ENCODE peak calls at places on chromosomes 16 and 17, in seven cellular contexts. W is Calu3; M is GM23338; L is AG10803; D is uterus; N is CD4-positive, alpha-beta T cell; A is A549. B is an unnamed sample.

GRCh38 chr17:45341389-45342158 is 24.8 kb upstream of the MAP3K14 start:
- DNase-seq in N (no peak), A (peak; percentile 96), L (peak; percentile 88), W (peak; percentile 66), M (peak; percentile 94), D (peak; percentile 47), B (peak; percentile 28)

GRCh38 chr17:43018008-43018853 is 4.0 kb downstream of the VAT1 start:
- DNase-seq in M (peak; percentile 53), A (no peak), W (no peak), N (no peak), L (no peak), D (no peak), B (peak; percentile 61)

GRCh38 chr17:77905266-77905665 is 53.2 kb upstream of the TNRC6C start:
- DNase-seq in D (no peak), N (no peak), L (no peak), A (no peak), W (no peak), M (no peak), B (no peak)

GRCh38 chr17:44220211-44221071 is 966 bp upstream of the UBTF start:
- DNase-seq in N (no peak), M (peak; percentile 61), L (peak; percentile 55), A (no peak), W (peak; percentile 67), D (no peak), B (peak; percentile 35)

GRCh38 chr17:41555105-41555887 is 16.6 kb downstream of the KRT9 start:
- DNase-seq in L (peak; percentile 11), A (no peak), N (no peak), M (no peak), D (no peak), W (peak; percentile 52), B (no peak)

GRCh38 chr16:71635632-71636031 is 9.6 kb downstream of the MARVELD3 start:
- DNase-seq in M (no peak), D (no peak), N (no peak), A (no peak), L (no peak), W (no peak), B (no peak)

GRCh38 chr16:21646721-21647561 is 5.5 kb downstream of the IGSF6 start:
- DNase-seq in D (no peak), A (no peak), M (no peak), W (no peak), N (peak; percentile 59), L (no peak), B (no peak)

GRCh38 chr17:50478391-50479361 is at the start of gene RSAD1:
- DNase-seq in W (peak; percentile 96), A (peak; percentile 85), N (peak; percentile 75), L (peak; percentile 90), D (peak; percentile 85), M (peak; percentile 92), B (peak; percentile 91)

GRCh38 chr17:61467416-61468262 is 15.4 kb downstream of the TBX4 start:
- DNase-seq in A (no peak), M (peak; percentile 79), D (peak; percentile 14), W (peak; percentile 20), N (no peak), L (peak; percentile 40), B (peak; percentile 75)

GRCh38 chr17:46795379-46795952 is 23.0 kb downstream of the WNT3 start:
- DNase-seq in N (no peak), M (no peak), D (no peak), W (peak; percentile 62), A (peak; percentile 94), L (no peak), B (no peak)

GRCh38 chr16:29775742-29776408 is 2.2 kb upstream of the ZG16 start:
- DNase-seq in W (peak; percentile 49), N (no peak), A (no peak), D (no peak), M (no peak), L (no peak), B (peak; percentile 21)

GRCh38 chr17:68011199-68011665 is 15.0 kb upstream of the C17orf58 start:
- DNase-seq in L (no peak), M (peak; percentile 87), D (peak; percentile 36), W (peak; percentile 43), A (peak; percentile 66), N (peak; percentile 39), B (peak; percentile 81)

GRCh38 chr17:28612936-28613872 is 781 bp downstream of the RSKR start:
- DNase-seq in A (peak; percentile 56), N (peak; percentile 26), D (peak; percentile 26), L (peak; percentile 24), W (peak; percentile 46), M (peak; percentile 82), B (peak; percentile 60)

DNA sequence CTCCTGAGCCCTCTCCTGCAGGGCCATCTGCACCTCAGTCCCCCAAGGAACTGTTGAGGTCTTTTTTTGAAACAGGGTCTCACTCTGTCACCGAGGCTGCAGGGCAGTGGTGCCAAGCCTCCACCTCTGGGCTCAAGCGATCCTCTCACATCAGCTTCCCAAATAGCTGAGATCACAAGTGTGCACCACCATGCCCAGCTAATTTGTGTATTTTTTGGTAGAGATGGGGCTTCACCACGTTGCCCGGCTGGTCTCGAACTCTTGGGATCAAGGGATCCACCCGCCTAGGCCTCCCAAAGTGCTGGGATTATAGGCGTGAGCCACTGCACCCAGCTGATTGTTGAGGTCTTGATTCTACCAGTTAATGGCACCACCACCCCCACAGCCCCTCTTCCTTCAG is 27.9 kb upstream of the ENDOV start:
- DNase-seq in L (no peak), A (no peak), M (no peak), N (no peak), D (no peak), W (no peak), B (no peak)
- TF ChIP-seq CTCF in L (no peak), A (no peak), M (no peak), N (no peak), D (no peak), W (no peak), B (no peak)

DNA sequence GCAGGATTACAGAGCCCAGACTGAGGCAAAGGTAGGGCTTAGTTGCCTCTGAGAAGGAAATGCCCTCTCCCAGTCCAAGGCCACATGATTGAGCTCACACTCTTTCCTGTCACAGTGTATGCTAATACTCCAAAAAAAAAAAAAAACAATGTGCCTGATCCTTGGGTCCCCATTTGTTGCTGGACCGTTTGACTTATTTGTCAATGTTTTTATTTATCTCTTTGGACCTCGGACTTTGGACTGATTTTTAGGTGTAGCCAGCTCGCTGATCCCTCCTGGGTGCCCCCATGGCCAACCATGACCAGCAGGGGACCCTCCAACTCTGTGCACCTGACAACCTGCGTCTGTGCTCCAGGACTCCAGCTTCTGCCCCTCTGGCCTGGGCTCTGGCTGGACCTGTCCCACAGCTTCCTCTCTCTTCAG is 622 bp upstream of the CCL16 start:
- DNase-seq in L (no peak), N (no peak), A (no peak), M (peak; percentile 54), D (no peak), W (peak; percentile 46), B (no peak)
- TF ChIP-seq CTCF in L (no peak), N (no peak), A (no peak), M (peak; percentile 73), D (no peak), W (no peak), B (no peak)

GRCh38 chr17:16463341-16464000 is 28.5 kb downstream of the LRRC75A start:
- DNase-seq in M (peak; percentile 66), D (no peak), N (no peak), W (peak; percentile 50), A (no peak), L (peak; percentile 81), B (peak; percentile 74)
- TF ChIP-seq CTCF in M (peak; percentile 30), D (no peak), N (no peak), W (peak; percentile 32), A (no peak), L (peak; percentile 50), B (peak; percentile 24)

DNA sequence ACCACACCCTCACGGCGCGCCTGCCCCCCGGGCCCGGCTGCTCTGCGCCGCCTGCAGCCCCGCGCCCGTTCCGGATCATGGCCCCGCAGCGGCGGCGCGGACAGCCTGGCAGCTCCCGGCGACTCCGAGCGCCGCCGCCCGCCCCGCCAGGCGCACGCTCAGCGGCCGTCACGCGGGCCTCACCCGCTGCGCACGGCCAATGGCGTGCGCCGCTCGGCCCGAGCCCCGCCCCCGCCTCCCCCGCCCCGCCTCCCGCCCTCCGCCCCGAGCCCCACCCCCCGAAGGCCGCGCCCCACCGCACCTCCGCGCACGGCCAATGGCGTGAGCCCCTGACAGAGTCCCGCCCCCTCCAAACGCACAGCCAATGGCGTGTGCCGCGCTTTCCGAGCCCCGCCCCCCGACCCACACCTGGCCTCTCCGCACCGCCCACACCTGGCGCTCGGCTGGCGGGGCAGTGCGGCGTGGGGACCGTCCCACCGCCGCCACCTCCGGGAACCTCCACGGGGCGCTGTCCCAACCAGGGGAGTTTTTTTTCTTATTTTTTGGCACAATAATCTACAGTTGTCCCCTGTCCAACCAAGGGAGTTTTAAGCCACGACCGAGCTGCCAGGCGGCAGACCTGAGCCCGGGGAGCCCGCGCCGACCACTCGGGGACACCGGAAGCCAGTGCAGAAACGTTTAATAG is at the start of gene PCYT2:
- DNase-seq in D (peak; percentile 89), A (peak; percentile 99), N (peak; percentile 89), W (peak; percentile 96), L (peak; percentile 74), M (peak; percentile 97), B (peak; percentile 91)
- TF ChIP-seq CTCF in D (no peak), A (no peak), N (no peak), W (no peak), L (no peak), M (peak; percentile 30), B (no peak)

GRCh38 chr17:73650147-73650546 is 5.9 kb upstream of the SDK2 start:
- DNase-seq in D (no peak), L (no peak), N (no peak), M (peak; percentile 71), A (no peak), W (no peak), B (no peak)
- TF ChIP-seq CTCF in D (no peak), L (no peak), N (peak; percentile 41), M (peak; percentile 91), A (peak; percentile 68), W (no peak), B (no peak)

GRCh38 chr17:39161967-39162366 is 4.0 kb downstream of the ARL5C start:
- DNase-seq in L (no peak), D (no peak), A (no peak), W (no peak), M (no peak), N (no peak), B (no peak)
- TF ChIP-seq CTCF in L (no peak), D (no peak), A (no peak), W (peak; percentile 6), M (no peak), N (no peak), B (no peak)